ENCODE peak calls at places on chromosomes 5 and 9, in six cellular contexts. R is anterior cingulate cortex; U is naive thymus-derived CD4-positive, alpha-beta T cell; T is cardiac fibroblast; I is ecto neural progenitor cell; Y is EL. D is an unnamed sample.

GRCh38 chr9:132828201-132828770 is 49.8 kb downstream of the AK8 start:
- DNase-seq in R (no peak), U (no peak), T (no peak), I (no peak), Y (no peak), D (no peak)

GRCh38 chr9:119611564-119611963 is 242.3 kb upstream of the BRINP1 start:
- DNase-seq in R (no peak), U (no peak), T (no peak), I (no peak), Y (no peak), D (no peak)

GRCh38 chr9:115369322-115369957 is 251.5 kb upstream of the TNC start:
- DNase-seq in R (no peak), U (no peak), T (peak), I (no peak), Y (peak), D (no peak)

GRCh38 chr5:92380069-92380770 is 997.1 kb upstream of the ARRDC3 start:
- DNase-seq in R (no peak), U (no peak), T (peak), I (no peak), Y (no peak), D (no peak)

GRCh38 chr9:129487658-129488483 is 133.0 kb downstream of the C9orf50 start:
- DNase-seq in R (no peak), U (no peak), T (peak), I (no peak), Y (peak), D (peak)

GRCh38 chr9:125295642-125296041 is 34.0 kb downstream of the GAPVD1 start:
- DNase-seq in R (no peak), U (no peak), T (no peak), I (no peak), Y (no peak), D (no peak)

GRCh38 chr9:13718086-13718485 is 438.6 kb upstream of the MPDZ start:
- DNase-seq in R (no peak), U (no peak), T (no peak), I (no peak), Y (peak), D (no peak)

GRCh38 chr5:7682379-7682778 is 168.6 kb downstream of the CFAP90 start:
- DNase-seq in R (no peak), U (no peak), T (no peak), I (no peak), Y (no peak), D (no peak)

GRCh38 chr9:90775657-90776056 is 26.0 kb upstream of the SYK start:
- DNase-seq in R (no peak), U (no peak), T (no peak), I (no peak), Y (no peak), D (no peak)

GRCh38 chr5:35067985-35068384 is 20.2 kb upstream of the AGXT2 start:
- DNase-seq in R (no peak), U (no peak), T (no peak), I (no peak), Y (no peak), D (no peak)

D was measured in substantia nigra.